ENCODE peak calls at places on chromosomes 7 and 10, in six cellular contexts. M is GM12878, K is HepG2, G is K562, N is IMR-90, J is H1. Z is an unnamed sample.

GRCh38 chr10:57791546-57791945 is 476.1 kb downstream of the IPMK start:
- DNase-seq in K (no peak), G (no peak), M (no peak), N (no peak), J (no peak), Z (no peak)

GRCh38 chr7:144483189-144483588 is 79.7 kb upstream of the NOBOX start:
- DNase-seq in J (no peak), G (no peak), N (no peak), M (no peak), K (no peak), Z (no peak)

GRCh38 chr7:33334349-33334748 is 205.0 kb downstream of the BBS9 start:
- DNase-seq in N (peak), K (peak), G (no peak), J (peak), M (no peak), Z (peak)

GRCh38 chr7:156842740-156843140 is 50.2 kb downstream of the LMBR1 start:
- DNase-seq in J (no peak), K (no peak), N (no peak), M (no peak), G (peak), Z (no peak)

GRCh38 chr7:90312745-90313144 is 8.4 kb downstream of the FAM237B start:
- DNase-seq in K (peak), M (no peak), G (no peak), J (no peak), N (no peak), Z (no peak)

GRCh38 chr7:22697897-22698645 is 28.9 kb upstream of the IL6 start:
- DNase-seq in G (no peak), J (no peak), M (peak), K (no peak), N (no peak), Z (no peak)

GRCh38 chr10:132175907-132176581 is 10.7 kb upstream of the DPYSL4 start:
- DNase-seq in N (no peak), J (no peak), K (peak), M (no peak), G (no peak), Z (no peak)

GRCh38 chr7:1985071-1985470 is 247.7 kb downstream of the MAD1L1 start:
- DNase-seq in N (no peak), M (no peak), J (no peak), K (no peak), G (no peak), Z (no peak)

GRCh38 chr10:76946268-76946667 is 691.3 kb downstream of the KCNMA1 start:
- DNase-seq in K (no peak), M (no peak), N (peak), J (no peak), G (no peak), Z (no peak)

GRCh38 chr10:8758029-8758428 is 703.5 kb downstream of the GATA3 start:
- DNase-seq in K (no peak), N (no peak), M (no peak), J (no peak), G (no peak), Z (no peak)

GRCh38 chr10:27893320-27894014 is 105.4 kb downstream of the ODAD2 start:
- DNase-seq in K (no peak), J (no peak), N (peak), M (no peak), G (no peak), Z (no peak)

GRCh38 chr10:94036664-94037033 is 42.9 kb downstream of the PLCE1 start:
- DNase-seq in K (no peak), J (no peak), N (no peak), G (no peak), M (no peak), Z (no peak)

GRCh38 chr10:94038024-94038423 is 44.3 kb downstream of the PLCE1 start:
- DNase-seq in G (no peak), K (no peak), M (no peak), N (peak), J (no peak), Z (peak)

GRCh38 chr10:94035982-94036663 is 42.4 kb downstream of the PLCE1 start:
- DNase-seq in J (no peak), M (no peak), N (no peak), K (no peak), G (no peak), Z (no peak)
- TF ChIP-seq POLR2A in J (no peak), M (no peak), N (no peak), K (no peak), G (no peak), Z (no peak)

GRCh38 chr7:55191926-55192692 is 173.0 kb upstream of the LANCL2 start:
- DNase-seq in K (no peak), G (no peak), M (no peak), N (peak), J (no peak), Z (no peak)
- TF ChIP-seq RFX5 in K (no peak), G (no peak), M (no peak), N (no peak), J (no peak), Z (no peak)

GRCh38 chr7:132154248-132154647 is 422.0 kb downstream of the PLXNA4 start:
- DNase-seq in N (no peak), J (no peak), M (no peak), K (no peak), G (no peak), Z (no peak)
- TF ChIP-seq POLR2A in N (no peak), J (no peak), M (no peak), K (no peak), G (no peak), Z (no peak)

GRCh38 chr10:116918583-116918982 is 69.3 kb downstream of the ENO4 start:
- DNase-seq in M (no peak), K (no peak), G (no peak), N (no peak), J (no peak), Z (no peak)
- TF ChIP-seq RFX5 in M (no peak), K (no peak), G (no peak), N (no peak), J (no peak), Z (no peak)

DNA sequence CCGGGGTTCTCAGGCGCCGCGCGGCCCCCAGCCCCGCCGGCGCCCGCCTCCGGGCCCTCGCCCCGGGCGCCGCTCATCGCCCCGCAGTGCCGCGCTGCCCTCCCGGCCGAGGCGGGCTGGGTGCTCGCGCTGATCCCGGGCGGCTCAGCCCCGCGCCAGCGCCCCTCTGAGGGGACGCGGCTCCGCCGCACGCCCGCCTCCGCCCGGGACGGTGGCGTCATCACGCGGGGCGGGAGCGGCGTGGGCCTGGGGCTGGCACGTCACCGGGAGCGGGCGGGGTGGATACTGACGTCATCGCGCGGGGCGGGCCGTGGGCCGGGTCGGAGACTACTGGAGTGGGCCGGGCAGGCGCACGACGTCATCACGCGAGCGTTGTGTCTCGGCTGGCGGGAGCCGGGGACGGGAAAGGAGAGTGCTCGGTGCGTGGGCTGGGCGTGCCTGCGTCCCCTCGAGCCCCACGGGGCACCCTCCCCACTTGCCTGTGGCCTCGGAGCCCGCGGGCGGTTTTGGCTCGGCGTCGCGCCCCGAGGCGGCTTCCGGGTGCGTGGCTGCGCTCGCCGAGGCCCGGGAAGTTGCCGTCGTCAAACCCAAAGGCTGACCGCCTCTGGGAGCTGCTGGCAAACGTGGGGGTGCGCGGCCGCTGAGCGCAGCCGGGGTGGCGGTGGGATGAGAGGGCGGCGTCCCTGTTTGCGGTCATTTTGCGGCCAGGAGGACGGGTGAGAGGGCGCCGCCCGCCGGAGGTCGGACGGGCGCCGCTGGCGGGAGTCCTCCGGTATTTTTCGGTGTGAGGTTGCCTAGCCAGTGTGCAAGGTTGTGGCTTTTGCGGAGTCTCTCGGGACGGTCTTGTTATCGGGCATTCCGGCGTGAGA is at the start of gene ESYT2:
- DNase-seq in N (peak), M (peak), G (peak), K (peak), J (no peak), Z (peak)
- TF ChIP-seq POLR2A in N (peak), M (peak), G (peak), K (peak), J (no peak), Z (peak)

DNA sequence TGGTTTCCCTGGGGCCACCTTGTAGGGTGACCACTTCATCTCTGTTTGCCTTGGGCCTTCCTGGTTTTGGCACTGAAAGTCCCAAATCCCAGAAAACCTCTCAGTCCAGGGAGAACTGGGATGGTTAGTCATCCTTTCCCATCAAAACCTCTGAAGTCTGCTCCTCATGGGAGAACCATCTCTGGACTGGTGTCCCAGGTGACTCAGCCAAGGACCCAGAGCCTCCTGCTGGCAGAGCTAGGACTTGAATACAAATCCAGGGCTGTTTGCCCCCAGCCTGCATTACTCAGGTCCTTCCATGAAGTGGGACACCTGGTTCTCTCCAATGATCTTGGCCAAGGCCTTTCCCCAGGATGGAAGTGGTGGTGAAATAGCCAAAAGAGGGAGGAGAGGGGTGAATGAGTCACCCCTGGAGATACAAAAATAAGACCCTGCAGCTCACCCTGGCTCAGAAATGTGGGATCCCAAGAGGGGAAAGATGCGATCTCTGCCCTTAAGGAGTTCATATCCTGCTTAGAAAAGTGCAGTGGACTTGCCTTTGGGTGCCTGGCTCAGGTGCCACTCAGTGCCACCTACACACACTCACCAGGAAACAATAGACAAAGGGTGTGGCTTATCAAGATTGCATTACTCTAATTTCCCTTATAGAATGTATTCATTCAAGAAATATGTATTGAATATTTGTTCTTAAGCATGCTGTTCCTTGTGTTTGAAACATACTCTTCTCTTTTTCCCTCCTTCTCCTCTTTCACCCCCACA is 22.0 kb downstream of the ADRA2A start:
- DNase-seq in J (no peak), K (no peak), M (no peak), G (peak), N (no peak), Z (no peak)
- TF ChIP-seq RFX5 in J (no peak), K (no peak), M (no peak), G (no peak), N (no peak), Z (no peak)

GRCh38 chr7:102872460-102872859 is 40.3 kb upstream of the LRRC17 start:
- DNase-seq in N (peak), J (no peak), G (no peak), K (no peak), M (no peak), Z (peak)
- TF ChIP-seq POLR2A in N (peak), J (no peak), G (no peak), K (no peak), M (no peak), Z (no peak)

GRCh38 chr7:104231054-104232046 is 23.5 kb upstream of the ORC5 start:
- DNase-seq in K (peak), M (no peak), N (peak), G (peak), J (no peak), Z (peak)
- TF ChIP-seq RFX5 in K (no peak), M (no peak), N (no peak), G (no peak), J (no peak), Z (no peak)